ENCODE peak calls at places on chromosome 3, in ten cellular contexts. One of them, this sample, is unnamed.

GRCh38 chr3:187012609-187013051 is 82.3 kb downstream of the ST6GAL1 start:
- DNase-seq in pons: peak
- DNase-seq in non-pigmented ciliary epithelial cell: no peak
- DNase-seq in SW480: no peak
- DNase-seq in stimulated activated CD4-positive, alpha-beta T cell treated with anti-CD3 and anti-CD28 coated beads, Interleukin-1b, Interleukin-23, amount 100 ng/mL, for 1 hour: peak
- DNase-seq in activated CD4-positive, alpha-beta T cell treated with anti-CD3 and anti-CD28 coated beads, Interleukin-2, amount 50 U/mL, for 48 hours: peak
- DNase-seq in activated CD8-positive, alpha-beta memory T cell treated with anti-CD3 and anti-CD28 coated beads for 24 hours: peak
- DNase-seq in T-helper 1 cell: no peak
- DNase-seq in A549: no peak
- DNase-seq in RCC 7860: no peak
- DNase-seq in this sample: no peak

GRCh38 chr3:156642750-156643728 is 31.4 kb upstream of the TIPARP start:
- DNase-seq in RCC 7860: no peak
- DNase-seq in T-helper 1 cell: no peak
- DNase-seq in stimulated activated CD4-positive, alpha-beta T cell treated with anti-CD3 and anti-CD28 coated beads, Interleukin-1b, Interleukin-23, amount 100 ng/mL, for 1 hour: no peak
- DNase-seq in pons: peak
- DNase-seq in activated CD4-positive, alpha-beta T cell treated with anti-CD3 and anti-CD28 coated beads, Interleukin-2, amount 50 U/mL, for 48 hours: no peak
- DNase-seq in A549: no peak
- DNase-seq in activated CD8-positive, alpha-beta memory T cell treated with anti-CD3 and anti-CD28 coated beads for 24 hours: no peak
- DNase-seq in non-pigmented ciliary epithelial cell: no peak
- DNase-seq in SW480: no peak
- DNase-seq in this sample: no peak

GRCh38 chr3:184085389-184085852 is 11.4 kb upstream of the HTR3E start:
- DNase-seq in pons: no peak
- DNase-seq in T-helper 1 cell: no peak
- DNase-seq in RCC 7860: no peak
- DNase-seq in non-pigmented ciliary epithelial cell: no peak
- DNase-seq in activated CD4-positive, alpha-beta T cell treated with anti-CD3 and anti-CD28 coated beads, Interleukin-2, amount 50 U/mL, for 48 hours: no peak
- DNase-seq in SW480: no peak
- DNase-seq in stimulated activated CD4-positive, alpha-beta T cell treated with anti-CD3 and anti-CD28 coated beads, Interleukin-1b, Interleukin-23, amount 100 ng/mL, for 1 hour: no peak
- DNase-seq in A549: no peak
- DNase-seq in activated CD8-positive, alpha-beta memory T cell treated with anti-CD3 and anti-CD28 coated beads for 24 hours: no peak
- DNase-seq in this sample: no peak

GRCh38 chr3:195886181-195887141 is 21.9 kb downstream of the TNK2 start:
- DNase-seq in pons: no peak
- DNase-seq in SW480: no peak
- DNase-seq in T-helper 1 cell: no peak
- DNase-seq in activated CD8-positive, alpha-beta memory T cell treated with anti-CD3 and anti-CD28 coated beads for 24 hours: no peak
- DNase-seq in A549: no peak
- DNase-seq in non-pigmented ciliary epithelial cell: no peak
- DNase-seq in RCC 7860: no peak
- DNase-seq in stimulated activated CD4-positive, alpha-beta T cell treated with anti-CD3 and anti-CD28 coated beads, Interleukin-1b, Interleukin-23, amount 100 ng/mL, for 1 hour: no peak
- DNase-seq in activated CD4-positive, alpha-beta T cell treated with anti-CD3 and anti-CD28 coated beads, Interleukin-2, amount 50 U/mL, for 48 hours: no peak
- DNase-seq in this sample: no peak

GRCh38 chr3:58683001-58683845 is 16.6 kb upstream of the FAM3D start:
- DNase-seq in activated CD8-positive, alpha-beta memory T cell treated with anti-CD3 and anti-CD28 coated beads for 24 hours: no peak
- DNase-seq in stimulated activated CD4-positive, alpha-beta T cell treated with anti-CD3 and anti-CD28 coated beads, Interleukin-1b, Interleukin-23, amount 100 ng/mL, for 1 hour: no peak
- DNase-seq in pons: no peak
- DNase-seq in SW480: peak
- DNase-seq in A549: no peak
- DNase-seq in activated CD4-positive, alpha-beta T cell treated with anti-CD3 and anti-CD28 coated beads, Interleukin-2, amount 50 U/mL, for 48 hours: peak
- DNase-seq in T-helper 1 cell: no peak
- DNase-seq in RCC 7860: peak
- DNase-seq in non-pigmented ciliary epithelial cell: peak
- DNase-seq in this sample: no peak

GRCh38 chr3:152256829-152257228 is 11.9 kb upstream of the MBNL1 start:
- DNase-seq in stimulated activated CD4-positive, alpha-beta T cell treated with anti-CD3 and anti-CD28 coated beads, Interleukin-1b, Interleukin-23, amount 100 ng/mL, for 1 hour: no peak
- DNase-seq in pons: no peak
- DNase-seq in activated CD8-positive, alpha-beta memory T cell treated with anti-CD3 and anti-CD28 coated beads for 24 hours: no peak
- DNase-seq in non-pigmented ciliary epithelial cell: no peak
- DNase-seq in SW480: no peak
- DNase-seq in A549: no peak
- DNase-seq in activated CD4-positive, alpha-beta T cell treated with anti-CD3 and anti-CD28 coated beads, Interleukin-2, amount 50 U/mL, for 48 hours: no peak
- DNase-seq in T-helper 1 cell: no peak
- DNase-seq in RCC 7860: no peak
- DNase-seq in this sample: no peak

GRCh38 chr3:124986153-124987143 is 51.9 kb upstream of the MUC13 start:
- DNase-seq in non-pigmented ciliary epithelial cell: peak
- DNase-seq in T-helper 1 cell: no peak
- DNase-seq in activated CD4-positive, alpha-beta T cell treated with anti-CD3 and anti-CD28 coated beads, Interleukin-2, amount 50 U/mL, for 48 hours: no peak
- DNase-seq in stimulated activated CD4-positive, alpha-beta T cell treated with anti-CD3 and anti-CD28 coated beads, Interleukin-1b, Interleukin-23, amount 100 ng/mL, for 1 hour: no peak
- DNase-seq in activated CD8-positive, alpha-beta memory T cell treated with anti-CD3 and anti-CD28 coated beads for 24 hours: no peak
- DNase-seq in pons: no peak
- DNase-seq in A549: peak
- DNase-seq in SW480: peak
- DNase-seq in RCC 7860: peak
- DNase-seq in this sample: no peak

GRCh38 chr3:125317761-125318496 is 57.2 kb downstream of the ZNF148 start:
- DNase-seq in SW480: no peak
- DNase-seq in A549: no peak
- DNase-seq in non-pigmented ciliary epithelial cell: no peak
- DNase-seq in T-helper 1 cell: no peak
- DNase-seq in RCC 7860: peak
- DNase-seq in activated CD4-positive, alpha-beta T cell treated with anti-CD3 and anti-CD28 coated beads, Interleukin-2, amount 50 U/mL, for 48 hours: no peak
- DNase-seq in pons: no peak
- DNase-seq in activated CD8-positive, alpha-beta memory T cell treated with anti-CD3 and anti-CD28 coated beads for 24 hours: no peak
- DNase-seq in stimulated activated CD4-positive, alpha-beta T cell treated with anti-CD3 and anti-CD28 coated beads, Interleukin-1b, Interleukin-23, amount 100 ng/mL, for 1 hour: no peak
- DNase-seq in this sample: no peak

GRCh38 chr3:14524311-14524711 is 15.8 kb downstream of the GRIP2 start:
- DNase-seq in non-pigmented ciliary epithelial cell: no peak
- DNase-seq in SW480: peak
- DNase-seq in pons: no peak
- DNase-seq in RCC 7860: no peak
- DNase-seq in activated CD8-positive, alpha-beta memory T cell treated with anti-CD3 and anti-CD28 coated beads for 24 hours: no peak
- DNase-seq in activated CD4-positive, alpha-beta T cell treated with anti-CD3 and anti-CD28 coated beads, Interleukin-2, amount 50 U/mL, for 48 hours: no peak
- DNase-seq in T-helper 1 cell: no peak
- DNase-seq in A549: no peak
- DNase-seq in stimulated activated CD4-positive, alpha-beta T cell treated with anti-CD3 and anti-CD28 coated beads, Interleukin-1b, Interleukin-23, amount 100 ng/mL, for 1 hour: no peak
- DNase-seq in this sample: no peak

GRCh38 chr3:58323795-58324674 is 8.7 kb upstream of the PXK start:
- DNase-seq in T-helper 1 cell: no peak
- DNase-seq in non-pigmented ciliary epithelial cell: no peak
- DNase-seq in A549: no peak
- DNase-seq in pons: no peak
- DNase-seq in SW480: no peak
- DNase-seq in stimulated activated CD4-positive, alpha-beta T cell treated with anti-CD3 and anti-CD28 coated beads, Interleukin-1b, Interleukin-23, amount 100 ng/mL, for 1 hour: no peak
- DNase-seq in activated CD8-positive, alpha-beta memory T cell treated with anti-CD3 and anti-CD28 coated beads for 24 hours: no peak
- DNase-seq in activated CD4-positive, alpha-beta T cell treated with anti-CD3 and anti-CD28 coated beads, Interleukin-2, amount 50 U/mL, for 48 hours: peak
- DNase-seq in RCC 7860: no peak
- DNase-seq in this sample: no peak

GRCh38 chr3:142896201-142896755 is 7.4 kb upstream of the PCOLCE2 start:
- DNase-seq in T-helper 1 cell: no peak
- DNase-seq in activated CD4-positive, alpha-beta T cell treated with anti-CD3 and anti-CD28 coated beads, Interleukin-2, amount 50 U/mL, for 48 hours: no peak
- DNase-seq in RCC 7860: peak
- DNase-seq in activated CD8-positive, alpha-beta memory T cell treated with anti-CD3 and anti-CD28 coated beads for 24 hours: no peak
- DNase-seq in stimulated activated CD4-positive, alpha-beta T cell treated with anti-CD3 and anti-CD28 coated beads, Interleukin-1b, Interleukin-23, amount 100 ng/mL, for 1 hour: no peak
- DNase-seq in SW480: peak
- DNase-seq in A549: peak
- DNase-seq in pons: no peak
- DNase-seq in non-pigmented ciliary epithelial cell: peak
- DNase-seq in this sample: no peak

GRCh38 chr3:140196970-140197369 is 262.0 kb downstream of the CLSTN2 start:
- DNase-seq in T-helper 1 cell: no peak
- DNase-seq in pons: peak
- DNase-seq in SW480: no peak
- DNase-seq in RCC 7860: no peak
- DNase-seq in A549: no peak
- DNase-seq in activated CD4-positive, alpha-beta T cell treated with anti-CD3 and anti-CD28 coated beads, Interleukin-2, amount 50 U/mL, for 48 hours: no peak
- DNase-seq in stimulated activated CD4-positive, alpha-beta T cell treated with anti-CD3 and anti-CD28 coated beads, Interleukin-1b, Interleukin-23, amount 100 ng/mL, for 1 hour: no peak
- DNase-seq in activated CD8-positive, alpha-beta memory T cell treated with anti-CD3 and anti-CD28 coated beads for 24 hours: no peak
- DNase-seq in non-pigmented ciliary epithelial cell: no peak
- DNase-seq in this sample: no peak

GRCh38 chr3:196108075-196108743 is 26.3 kb upstream of the TFRC start:
- DNase-seq in stimulated activated CD4-positive, alpha-beta T cell treated with anti-CD3 and anti-CD28 coated beads, Interleukin-1b, Interleukin-23, amount 100 ng/mL, for 1 hour: no peak
- DNase-seq in pons: no peak
- DNase-seq in SW480: no peak
- DNase-seq in activated CD4-positive, alpha-beta T cell treated with anti-CD3 and anti-CD28 coated beads, Interleukin-2, amount 50 U/mL, for 48 hours: no peak
- DNase-seq in RCC 7860: no peak
- DNase-seq in activated CD8-positive, alpha-beta memory T cell treated with anti-CD3 and anti-CD28 coated beads for 24 hours: no peak
- DNase-seq in T-helper 1 cell: no peak
- DNase-seq in non-pigmented ciliary epithelial cell: no peak
- DNase-seq in A549: no peak
- DNase-seq in this sample: peak

GRCh38 chr3:3798641-3799113 is 554 bp upstream of the LRRN1 start:
- DNase-seq in pons: no peak
- DNase-seq in stimulated activated CD4-positive, alpha-beta T cell treated with anti-CD3 and anti-CD28 coated beads, Interleukin-1b, Interleukin-23, amount 100 ng/mL, for 1 hour: no peak
- DNase-seq in non-pigmented ciliary epithelial cell: no peak
- DNase-seq in activated CD8-positive, alpha-beta memory T cell treated with anti-CD3 and anti-CD28 coated beads for 24 hours: peak
- DNase-seq in T-helper 1 cell: no peak
- DNase-seq in A549: no peak
- DNase-seq in SW480: peak
- DNase-seq in RCC 7860: no peak
- DNase-seq in activated CD4-positive, alpha-beta T cell treated with anti-CD3 and anti-CD28 coated beads, Interleukin-2, amount 50 U/mL, for 48 hours: peak
- DNase-seq in this sample: peak

GRCh38 chr3:31629054-31629453 is 96.3 kb downstream of the STT3B start:
- DNase-seq in non-pigmented ciliary epithelial cell: no peak
- DNase-seq in activated CD4-positive, alpha-beta T cell treated with anti-CD3 and anti-CD28 coated beads, Interleukin-2, amount 50 U/mL, for 48 hours: no peak
- DNase-seq in stimulated activated CD4-positive, alpha-beta T cell treated with anti-CD3 and anti-CD28 coated beads, Interleukin-1b, Interleukin-23, amount 100 ng/mL, for 1 hour: no peak
- DNase-seq in SW480: no peak
- DNase-seq in pons: no peak
- DNase-seq in activated CD8-positive, alpha-beta memory T cell treated with anti-CD3 and anti-CD28 coated beads for 24 hours: no peak
- DNase-seq in A549: no peak
- DNase-seq in RCC 7860: no peak
- DNase-seq in T-helper 1 cell: no peak
- DNase-seq in this sample: no peak

GRCh38 chr3:11953350-11953749 is 50.8 kb upstream of the SYN2 start:
- DNase-seq in A549: no peak
- DNase-seq in RCC 7860: no peak
- DNase-seq in T-helper 1 cell: no peak
- DNase-seq in pons: no peak
- DNase-seq in stimulated activated CD4-positive, alpha-beta T cell treated with anti-CD3 and anti-CD28 coated beads, Interleukin-1b, Interleukin-23, amount 100 ng/mL, for 1 hour: no peak
- DNase-seq in non-pigmented ciliary epithelial cell: no peak
- DNase-seq in activated CD4-positive, alpha-beta T cell treated with anti-CD3 and anti-CD28 coated beads, Interleukin-2, amount 50 U/mL, for 48 hours: no peak
- DNase-seq in SW480: no peak
- DNase-seq in activated CD8-positive, alpha-beta memory T cell treated with anti-CD3 and anti-CD28 coated beads for 24 hours: peak
- DNase-seq in this sample: no peak

GRCh38 chr3:67384790-67385397 is 269.5 kb downstream of the SUCLG2 start:
- DNase-seq in RCC 7860: peak
- DNase-seq in non-pigmented ciliary epithelial cell: no peak
- DNase-seq in T-helper 1 cell: no peak
- DNase-seq in SW480: peak
- DNase-seq in activated CD4-positive, alpha-beta T cell treated with anti-CD3 and anti-CD28 coated beads, Interleukin-2, amount 50 U/mL, for 48 hours: peak
- DNase-seq in activated CD8-positive, alpha-beta memory T cell treated with anti-CD3 and anti-CD28 coated beads for 24 hours: peak
- DNase-seq in pons: peak
- DNase-seq in stimulated activated CD4-positive, alpha-beta T cell treated with anti-CD3 and anti-CD28 coated beads, Interleukin-1b, Interleukin-23, amount 100 ng/mL, for 1 hour: peak
- DNase-seq in A549: peak
- DNase-seq in this sample: peak

GRCh38 chr3:13025090-13025489 is 48.1 kb downstream of the IQSEC1 start:
- DNase-seq in activated CD4-positive, alpha-beta T cell treated with anti-CD3 and anti-CD28 coated beads, Interleukin-2, amount 50 U/mL, for 48 hours: peak
- DNase-seq in SW480: peak
- DNase-seq in stimulated activated CD4-positive, alpha-beta T cell treated with anti-CD3 and anti-CD28 coated beads, Interleukin-1b, Interleukin-23, amount 100 ng/mL, for 1 hour: no peak
- DNase-seq in A549: peak
- DNase-seq in non-pigmented ciliary epithelial cell: peak
- DNase-seq in pons: peak
- DNase-seq in T-helper 1 cell: no peak
- DNase-seq in RCC 7860: peak
- DNase-seq in activated CD8-positive, alpha-beta memory T cell treated with anti-CD3 and anti-CD28 coated beads for 24 hours: no peak
- DNase-seq in this sample: no peak

GRCh38 chr3:196788509-196788908 is 48.9 kb downstream of the PAK2 start:
- DNase-seq in pons: no peak
- DNase-seq in RCC 7860: no peak
- DNase-seq in A549: no peak
- DNase-seq in non-pigmented ciliary epithelial cell: no peak
- DNase-seq in activated CD4-positive, alpha-beta T cell treated with anti-CD3 and anti-CD28 coated beads, Interleukin-2, amount 50 U/mL, for 48 hours: no peak
- DNase-seq in SW480: no peak
- DNase-seq in activated CD8-positive, alpha-beta memory T cell treated with anti-CD3 and anti-CD28 coated beads for 24 hours: no peak
- DNase-seq in stimulated activated CD4-positive, alpha-beta T cell treated with anti-CD3 and anti-CD28 coated beads, Interleukin-1b, Interleukin-23, amount 100 ng/mL, for 1 hour: no peak
- DNase-seq in T-helper 1 cell: no peak
- DNase-seq in this sample: no peak

GRCh38 chr3:11545186-11545851 is 98.4 kb downstream of the VGLL4 start:
- DNase-seq in RCC 7860: no peak
- DNase-seq in stimulated activated CD4-positive, alpha-beta T cell treated with anti-CD3 and anti-CD28 coated beads, Interleukin-1b, Interleukin-23, amount 100 ng/mL, for 1 hour: no peak
- DNase-seq in pons: no peak
- DNase-seq in SW480: no peak
- DNase-seq in activated CD8-positive, alpha-beta memory T cell treated with anti-CD3 and anti-CD28 coated beads for 24 hours: no peak
- DNase-seq in non-pigmented ciliary epithelial cell: no peak
- DNase-seq in activated CD4-positive, alpha-beta T cell treated with anti-CD3 and anti-CD28 coated beads, Interleukin-2, amount 50 U/mL, for 48 hours: no peak
- DNase-seq in A549: no peak
- DNase-seq in T-helper 1 cell: no peak
- DNase-seq in this sample: no peak

GRCh38 chr3:65330072-65330471 is 642.3 kb upstream of the ADAMTS9 start:
- DNase-seq in pons: peak
- DNase-seq in A549: no peak
- DNase-seq in stimulated activated CD4-positive, alpha-beta T cell treated with anti-CD3 and anti-CD28 coated beads, Interleukin-1b, Interleukin-23, amount 100 ng/mL, for 1 hour: no peak
- DNase-seq in activated CD8-positive, alpha-beta memory T cell treated with anti-CD3 and anti-CD28 coated beads for 24 hours: no peak
- DNase-seq in SW480: no peak
- DNase-seq in activated CD4-positive, alpha-beta T cell treated with anti-CD3 and anti-CD28 coated beads, Interleukin-2, amount 50 U/mL, for 48 hours: no peak
- DNase-seq in non-pigmented ciliary epithelial cell: no peak
- DNase-seq in RCC 7860: no peak
- DNase-seq in T-helper 1 cell: no peak
- DNase-seq in this sample: no peak

GRCh38 chr3:49199244-49199899 is 28.0 kb downstream of the KLHDC8B start:
- DNase-seq in stimulated activated CD4-positive, alpha-beta T cell treated with anti-CD3 and anti-CD28 coated beads, Interleukin-1b, Interleukin-23, amount 100 ng/mL, for 1 hour: no peak
- DNase-seq in SW480: no peak
- DNase-seq in A549: no peak
- DNase-seq in pons: peak
- DNase-seq in activated CD8-positive, alpha-beta memory T cell treated with anti-CD3 and anti-CD28 coated beads for 24 hours: no peak
- DNase-seq in T-helper 1 cell: no peak
- DNase-seq in RCC 7860: no peak
- DNase-seq in non-pigmented ciliary epithelial cell: peak
- DNase-seq in activated CD4-positive, alpha-beta T cell treated with anti-CD3 and anti-CD28 coated beads, Interleukin-2, amount 50 U/mL, for 48 hours: peak
- DNase-seq in this sample: peak

GRCh38 chr3:98778852-98779379 is 15.8 kb downstream of the ST3GAL6 start:
- DNase-seq in A549: no peak
- DNase-seq in activated CD4-positive, alpha-beta T cell treated with anti-CD3 and anti-CD28 coated beads, Interleukin-2, amount 50 U/mL, for 48 hours: no peak
- DNase-seq in RCC 7860: peak
- DNase-seq in activated CD8-positive, alpha-beta memory T cell treated with anti-CD3 and anti-CD28 coated beads for 24 hours: no peak
- DNase-seq in T-helper 1 cell: no peak
- DNase-seq in SW480: peak
- DNase-seq in non-pigmented ciliary epithelial cell: peak
- DNase-seq in pons: peak
- DNase-seq in stimulated activated CD4-positive, alpha-beta T cell treated with anti-CD3 and anti-CD28 coated beads, Interleukin-1b, Interleukin-23, amount 100 ng/mL, for 1 hour: no peak
- DNase-seq in this sample: no peak

This sample was measured in NT2/D1.